ENCODE peak calls at places on chromosomes 5 and 9, in seven cellular contexts. G, Q, B, Z, R, L and P are unnamed samples.

GRCh38 chr9:5582835-5583195 is 46.1 kb upstream of the RIC1 start:
- DNase-seq in G (no peak), Q (no peak), B (no peak), Z (no peak), R (peak), L (no peak), P (no peak)

GRCh38 chr5:148909001-148909400 is 82.6 kb downstream of the ADRB2 start:
- DNase-seq in G (no peak), Q (no peak), B (no peak), Z (no peak), R (no peak), L (no peak), P (no peak)

GRCh38 chr9:101254733-101255473 is 129.9 kb downstream of the BAAT start:
- DNase-seq in G (no peak), Q (peak), B (no peak), Z (no peak), R (no peak), L (no peak), P (no peak)

GRCh38 chr9:22117511-22118388 is 108.6 kb upstream of the CDKN2B start:
- DNase-seq in G (no peak), Q (peak), B (peak), Z (no peak), R (no peak), L (no peak), P (no peak)

GRCh38 chr9:21709464-21710058 is 92.9 kb upstream of the MTAP start:
- DNase-seq in G (no peak), Q (peak), B (peak), Z (peak), R (no peak), L (no peak), P (no peak)

GRCh38 chr9:137802521-137803243 is 74.9 kb upstream of the CACNA1B start:
- DNase-seq in G (no peak), Q (no peak), B (no peak), Z (no peak), R (no peak), L (no peak), P (no peak)

GRCh38 chr5:154542581-154542980 is 64.6 kb upstream of the HAND1 start:
- DNase-seq in G (no peak), Q (no peak), B (no peak), Z (no peak), R (no peak), L (no peak), P (no peak)

GRCh38 chr9:76369583-76369982 is 24.6 kb downstream of the RFK start:
- DNase-seq in G (no peak), Q (peak), B (no peak), Z (peak), R (peak), L (no peak), P (no peak)

GRCh38 chr9:94703488-94704140 is 22.9 kb upstream of the AOPEP start:
- DNase-seq in G (no peak), Q (peak), B (no peak), Z (no peak), R (no peak), L (no peak), P (no peak)

GRCh38 chr5:138224712-138225111 is 11.6 kb upstream of the CDC23 start:
- DNase-seq in G (no peak), Q (no peak), B (no peak), Z (no peak), R (no peak), L (no peak), P (no peak)

GRCh38 chr5:65126670-65127069 is 355.1 kb downstream of the ADAMTS6 start:
- DNase-seq in G (no peak), Q (no peak), B (peak), Z (no peak), R (no peak), L (no peak), P (no peak)

GRCh38 chr9:126403451-126403850 is 76.8 kb downstream of the MVB12B start:
- DNase-seq in G (no peak), Q (no peak), B (no peak), Z (no peak), R (no peak), L (no peak), P (no peak)

GRCh38 chr5:20636686-20637085 is 648.7 kb upstream of the CDH18 start:
- DNase-seq in G (no peak), Q (no peak), B (no peak), Z (no peak), R (no peak), L (no peak), P (no peak)

GRCh38 chr5:1893754-1894153 is 11.0 kb upstream of the IRX4 start:
- DNase-seq in G (no peak), Q (no peak), B (no peak), Z (no peak), R (no peak), L (no peak), P (no peak)

GRCh38 chr9:92001244-92001643 is 51.2 kb upstream of the ROR2 start:
- DNase-seq in G (no peak), Q (no peak), B (peak), Z (no peak), R (no peak), L (no peak), P (no peak)

GRCh38 chr9:78101247-78101646 is 69.6 kb upstream of the GNAQ start:
- DNase-seq in G (no peak), Q (no peak), B (no peak), Z (no peak), R (no peak), L (no peak), P (no peak)

GRCh38 chr9:133375116-133375723 is 640 bp downstream of the SURF4 start:
- DNase-seq in G (peak), Q (peak), B (no peak), Z (peak), R (no peak), L (no peak), P (peak)

GRCh38 chr9:69980041-69980440 is 63.6 kb upstream of the MAMDC2 start:
- DNase-seq in G (no peak), Q (no peak), B (no peak), Z (no peak), R (no peak), L (no peak), P (no peak)

GRCh38 chr5:34676409-34676808 is 20.3 kb downstream of the RAI14 start:
- DNase-seq in G (no peak), Q (no peak), B (no peak), Z (no peak), R (no peak), L (no peak), P (no peak)

GRCh38 chr9:98049668-98050067 is 6.9 kb upstream of the NANS start:
- DNase-seq in G (no peak), Q (no peak), B (no peak), Z (no peak), R (no peak), L (no peak), P (no peak)

GRCh38 chr5:16229357-16229940 is 49.9 kb upstream of the MARCHF11 start:
- DNase-seq in G (no peak), Q (no peak), B (no peak), Z (no peak), R (no peak), L (no peak), P (no peak)

GRCh38 chr5:60549841-60550240 is 150.1 kb downstream of the DEPDC1B start:
- DNase-seq in G (no peak), Q (no peak), B (no peak), Z (no peak), R (no peak), L (no peak), P (no peak)

GRCh38 chr5:173300389-173301047 is 27.7 kb downstream of the STC2 start:
- DNase-seq in G (no peak), Q (no peak), B (no peak), Z (no peak), R (no peak), L (no peak), P (no peak)

GRCh38 chr9:26801772-26802171 is 90.8 kb downstream of the CAAP1 start:
- DNase-seq in G (no peak), Q (no peak), B (no peak), Z (no peak), R (no peak), L (no peak), P (no peak)

GRCh38 chr9:124139001-124139400 is 118.7 kb upstream of the NEK6 start:
- DNase-seq in G (no peak), Q (no peak), B (peak), Z (no peak), R (no peak), L (no peak), P (no peak)

GRCh38 chr9:99833735-99834134 is 12.1 kb downstream of the NR4A3 start:
- DNase-seq in G (no peak), Q (no peak), B (peak), Z (no peak), R (no peak), L (no peak), P (no peak)

GRCh38 chr5:172782169-172783039 is 11.4 kb upstream of the DUSP1 start:
- DNase-seq in G (no peak), Q (peak), B (no peak), Z (no peak), R (no peak), L (no peak), P (no peak)

GRCh38 chr5:10505517-10506095 is 58.3 kb upstream of the ANKRD33B start:
- DNase-seq in G (no peak), Q (no peak), B (no peak), Z (no peak), R (no peak), L (no peak), P (no peak)

GRCh38 chr9:107086460-107086859 is 196.6 kb upstream of the RAD23B start:
- DNase-seq in G (no peak), Q (no peak), B (no peak), Z (no peak), R (no peak), L (no peak), P (no peak)

GRCh38 chr5:14171091-14171490 is 27.9 kb downstream of the TRIO start:
- DNase-seq in G (no peak), Q (no peak), B (no peak), Z (no peak), R (no peak), L (no peak), P (no peak)

GRCh38 chr9:83906144-83906543 is 15.1 kb downstream of the KIF27 start:
- DNase-seq in G (no peak), Q (no peak), B (no peak), Z (no peak), R (no peak), L (no peak), P (no peak)

GRCh38 chr9:5910413-5911057 is 19.8 kb downstream of the MLANA start:
- DNase-seq in G (no peak), Q (no peak), B (no peak), Z (no peak), R (no peak), L (no peak), P (no peak)

GRCh38 chr9:17057729-17058128 is 77.1 kb upstream of the CNTLN start:
- DNase-seq in G (no peak), Q (peak), B (no peak), Z (no peak), R (no peak), L (no peak), P (no peak)

GRCh38 chr9:79572891-79573696 is 1.3 kb downstream of the TLE4 start:
- DNase-seq in G (peak), Q (no peak), B (peak), Z (peak), R (no peak), L (peak), P (peak)

GRCh38 chr9:19875291-19875910 is 86.6 kb upstream of the SLC24A2 start:
- DNase-seq in G (no peak), Q (no peak), B (no peak), Z (no peak), R (no peak), L (no peak), P (no peak)

GRCh38 chr5:134177197-134178171 is 734 bp upstream of the SKP1 start:
- DNase-seq in G (peak), Q (peak), B (no peak), Z (peak), R (peak), L (peak), P (no peak)

GRCh38 chr5:143511736-143512135 is 108.2 kb upstream of the NR3C1 start:
- DNase-seq in G (no peak), Q (no peak), B (no peak), Z (no peak), R (no peak), L (no peak), P (no peak)
- TF ChIP-seq POLR2AphosphoS5 in G (no peak), Q (no peak), B (no peak), Z (no peak), R (no peak), L (no peak), P (no peak)

DNA sequence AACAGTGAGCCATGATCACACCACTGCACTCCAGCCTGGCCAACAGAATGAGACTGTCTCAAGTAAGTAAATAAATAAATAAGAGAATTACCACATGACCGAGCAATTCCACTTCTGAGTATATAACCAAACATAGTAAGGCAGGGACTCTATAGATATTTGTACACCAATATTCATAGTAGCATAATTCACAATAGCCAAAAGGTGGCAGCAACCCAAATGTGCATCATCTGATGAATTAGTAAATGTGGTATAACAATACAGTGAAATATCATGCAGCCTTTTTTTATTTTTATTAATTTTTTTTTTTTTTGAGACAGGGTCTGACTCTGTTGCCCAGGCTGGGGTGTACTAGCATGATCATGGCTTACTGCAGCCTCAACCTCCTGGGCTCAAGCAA is 33.1 kb downstream of the ALDH7A1 start:
- DNase-seq in G (no peak), Q (no peak), B (no peak), Z (no peak), R (no peak), L (no peak), P (no peak)
- TF ChIP-seq TAF1 in G (no peak), Q (no peak), B (no peak), Z (no peak), R (no peak), L (no peak), P (no peak)

GRCh38 chr9:35057271-35057620 is 15.2 kb downstream of the VCP start:
- DNase-seq in G (no peak), Q (no peak), B (no peak), Z (no peak), R (no peak), L (no peak), P (no peak)

GRCh38 chr9:35054871-35055644 is 17.4 kb downstream of the VCP start:
- DNase-seq in G (no peak), Q (no peak), B (no peak), Z (no peak), R (no peak), L (no peak), P (no peak)

GRCh38 chr9:35056571-35057270 is 15.7 kb downstream of the VCP start:
- DNase-seq in G (no peak), Q (no peak), B (no peak), Z (no peak), R (no peak), L (no peak), P (no peak)

GRCh38 chr9:35051069-35051967 is 21.1 kb downstream of the VCP start:
- DNase-seq in G (no peak), Q (peak), B (peak), Z (peak), R (no peak), L (peak), P (no peak)

DNA sequence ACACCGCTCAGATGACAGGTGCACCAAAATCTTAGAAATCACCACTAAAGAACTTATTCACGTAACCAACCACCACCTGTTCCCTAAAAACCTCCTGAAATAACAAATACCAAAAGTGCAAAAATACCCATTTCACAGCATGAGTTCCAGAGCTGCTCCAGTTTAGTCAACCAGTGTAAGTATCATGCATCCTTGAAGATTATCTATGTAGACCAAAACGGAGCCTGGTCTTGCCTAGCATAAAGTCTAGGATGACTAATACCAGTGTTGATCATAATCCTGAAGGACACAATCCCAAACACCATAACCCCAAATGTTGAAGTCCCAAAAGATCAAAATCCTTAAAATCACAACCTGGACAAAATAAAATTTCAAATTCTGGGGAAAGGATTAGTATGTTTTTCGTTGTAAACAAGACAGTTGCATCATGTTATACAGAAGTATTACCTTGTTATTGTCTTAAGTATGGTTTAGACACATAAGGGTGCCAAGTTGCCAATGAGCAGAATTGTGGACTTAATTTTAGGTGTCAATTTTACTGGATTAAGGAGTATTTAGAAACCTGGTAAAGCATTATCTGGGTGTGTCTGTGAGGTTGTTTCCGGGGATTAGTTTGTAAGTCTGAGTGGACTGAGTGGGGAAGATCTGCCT is 18.1 kb downstream of the VCP start:
- DNase-seq in G (no peak), Q (no peak), B (no peak), Z (no peak), R (no peak), L (no peak), P (no peak)
- TF ChIP-seq POLR2AphosphoS5 in G (no peak), Q (peak), B (no peak), Z (peak), R (no peak), L (no peak), P (no peak)

GRCh38 chr5:136382071-136382470 is 16.7 kb upstream of the TRPC7 start:
- DNase-seq in G (no peak), Q (no peak), B (no peak), Z (no peak), R (no peak), L (no peak), P (no peak)
- TF ChIP-seq TAF1 in G (no peak), Q (no peak), B (no peak), Z (no peak), R (no peak), L (no peak), P (no peak)

GRCh38 chr5:36648426-36648825 is 42.0 kb downstream of the SLC1A3 start:
- DNase-seq in G (no peak), Q (no peak), B (no peak), Z (no peak), R (no peak), L (no peak), P (no peak)

GRCh38 chr5:36643162-36643561 is 36.8 kb downstream of the SLC1A3 start:
- DNase-seq in G (no peak), Q (no peak), B (no peak), Z (no peak), R (no peak), L (no peak), P (no peak)

GRCh38 chr5:36647046-36647445 is 40.6 kb downstream of the SLC1A3 start:
- DNase-seq in G (no peak), Q (no peak), B (no peak), Z (no peak), R (no peak), L (no peak), P (no peak)

GRCh38 chr5:36644727-36645126 is 38.3 kb downstream of the SLC1A3 start:
- DNase-seq in G (no peak), Q (no peak), B (no peak), Z (no peak), R (no peak), L (no peak), P (no peak)

GRCh38 chr5:36646507-36647023 is 40.2 kb downstream of the SLC1A3 start:
- DNase-seq in G (no peak), Q (no peak), B (no peak), Z (no peak), R (no peak), L (no peak), P (no peak)
- TF ChIP-seq POLR2AphosphoS5 in G (no peak), Q (no peak), B (no peak), Z (no peak), R (no peak), L (no peak), P (no peak)

DNA sequence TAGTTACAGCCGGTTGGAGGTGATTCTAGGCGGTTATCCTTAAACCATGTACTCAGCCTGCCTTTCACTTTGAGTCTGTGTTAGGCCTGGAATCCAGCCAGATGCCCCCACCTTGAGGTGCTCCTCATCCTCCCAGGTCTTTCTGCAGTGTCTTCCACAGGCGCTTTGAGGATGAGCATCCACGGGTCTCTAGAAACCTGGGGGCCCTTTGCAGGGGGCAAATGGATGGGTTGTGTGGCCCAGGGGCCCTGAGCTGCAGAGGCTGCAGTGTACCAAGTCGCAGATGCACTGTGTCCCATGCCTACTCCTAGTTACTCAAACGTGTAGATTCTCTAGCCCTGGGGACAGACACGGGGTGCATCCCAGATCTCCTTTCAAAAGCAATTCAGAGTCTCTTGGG is 242.1 kb upstream of the IRX1 start:
- DNase-seq in G (no peak), Q (no peak), B (no peak), Z (no peak), R (no peak), L (no peak), P (no peak)
- TF ChIP-seq TAF1 in G (no peak), Q (no peak), B (no peak), Z (no peak), R (no peak), L (no peak), P (no peak)